ENCODE peak calls at places on chromosomes 13 and 19, in six cellular contexts. K is heart right ventricle, N is psoas muscle, X is Peyer's patch, L is AG04450, E is cardiac muscle cell. P is an unnamed sample.
A peak's percentile ranks its signal among the peaks of the same experiment; 100 is the strongest.

GRCh38 chr13:75378301-75378700 is 103.7 kb downstream of the TBC1D4 start:
- DNase-seq in E (no peak), L (no peak), N (no peak), K (no peak), X (no peak), P (no peak)

GRCh38 chr19:11091343-11092153 is 2.3 kb downstream of the LDLR start:
- DNase-seq in L (peak; percentile 46), E (no peak), N (peak; percentile 59), X (peak; percentile 65), K (no peak), P (no peak)

GRCh38 chr19:17762505-17763229 is 11.4 kb downstream of the FCHO1 start:
- DNase-seq in E (peak; percentile 60), L (no peak), X (no peak), N (no peak), K (no peak), P (peak; percentile 91)

GRCh38 chr13:48559638-48560320 is 26.9 kb upstream of the RCBTB2 start:
- DNase-seq in E (no peak), X (no peak), N (no peak), K (no peak), L (no peak), P (no peak)

GRCh38 chr13:62643799-62644484 is 1228.3 kb upstream of the PCDH20 start:
- DNase-seq in X (no peak), E (no peak), L (no peak), K (no peak), N (no peak), P (no peak)

GRCh38 chr19:31543456-31543855 is 194.2 kb upstream of the TSHZ3 start:
- DNase-seq in L (no peak), E (no peak), K (no peak), X (no peak), N (no peak), P (no peak)

GRCh38 chr19:3443840-3444694 is 36.3 kb downstream of the SMIM24 start:
- DNase-seq in X (no peak), L (no peak), E (peak; percentile 40), K (peak; percentile 71), N (no peak), P (no peak)

GRCh38 chr19:17659996-17660395 is 28.2 kb downstream of the UNC13A start:
- DNase-seq in E (no peak), X (no peak), N (no peak), L (no peak), K (no peak), P (no peak)

GRCh38 chr19:41137056-41137455 is 22.8 kb downstream of the CYP2F1 start:
- DNase-seq in E (no peak), L (no peak), N (no peak), K (no peak), X (no peak), P (no peak)

GRCh38 chr19:15471639-15472101 is 7.3 kb upstream of the RASAL3 start:
- DNase-seq in L (no peak), K (no peak), E (no peak), X (no peak), N (no peak), P (no peak)

GRCh38 chr13:110359840-110360301 is 52.8 kb downstream of the COL4A2 start:
- DNase-seq in K (no peak), N (no peak), E (peak; percentile 87), L (peak; percentile 83), X (no peak), P (no peak)

GRCh38 chr19:56144396-56144795 is 3.3 kb downstream of the ZNF444 start:
- DNase-seq in K (no peak), N (no peak), L (no peak), X (no peak), E (no peak), P (no peak)

GRCh38 chr19:55753401-55753800 is 5.5 kb upstream of the RFPL4A start:
- DNase-seq in E (no peak), K (no peak), L (no peak), X (no peak), N (no peak), P (no peak)

GRCh38 chr19:50839712-50840655 is 6.6 kb upstream of the KLK15 start:
- DNase-seq in N (no peak), E (no peak), L (no peak), X (no peak), K (no peak), P (no peak)

GRCh38 chr19:38206006-38206745 is 17.8 kb downstream of the DPF1 start:
- DNase-seq in N (no peak), K (no peak), E (no peak), L (no peak), X (no peak), P (no peak)

GRCh38 chr13:75785130-75785529 is 149.0 kb downstream of the LMO7 start:
- DNase-seq in N (no peak), X (no peak), E (no peak), K (no peak), L (no peak), P (no peak)

GRCh38 chr13:111036665-111037064 is 78.4 kb upstream of the ARHGEF7 start:
- DNase-seq in E (no peak), N (no peak), X (no peak), K (no peak), L (no peak), P (no peak)

GRCh38 chr13:26968431-26969335 is 202.9 kb downstream of the USP12 start:
- DNase-seq in E (peak; percentile 22), X (peak; percentile 82), N (no peak), K (no peak), L (no peak), P (peak; percentile 89)

GRCh38 chr13:95523598-95523997 is 28.9 kb upstream of the CLDN10 start:
- DNase-seq in K (no peak), N (no peak), X (no peak), L (no peak), E (no peak), P (no peak)

GRCh38 chr13:95530178-95530577 is 22.3 kb upstream of the CLDN10 start:
- DNase-seq in E (no peak), X (no peak), L (no peak), K (no peak), N (no peak), P (peak; percentile 72)

GRCh38 chr13:95533545-95534135 is 18.9 kb upstream of the CLDN10 start:
- DNase-seq in L (no peak), E (no peak), K (no peak), N (no peak), X (peak; percentile 56), P (no peak)

GRCh38 chr13:95524270-95524901 is 28.1 kb upstream of the CLDN10 start:
- DNase-seq in L (no peak), N (no peak), K (no peak), X (no peak), E (no peak), P (no peak)

GRCh38 chr13:95527955-95528354 is 24.6 kb upstream of the CLDN10 start:
- DNase-seq in E (no peak), K (no peak), X (no peak), N (no peak), L (no peak), P (no peak)
- H3K4me3 ChIP-seq in E (no peak overlapping the region), K (no peak overlapping the region), X (no peak overlapping the region), N (no peak overlapping the region), L (no peak overlapping the region), P (no peak overlapping the region)

GRCh38 chr13:85040176-85040660 is 759.0 kb downstream of the SLITRK6 start:
- DNase-seq in X (no peak), K (no peak), E (no peak), N (no peak), L (no peak), P (no peak)
- H3K27ac ChIP-seq in X (no peak overlapping the region), K (no peak overlapping the region), E (no peak overlapping the region), N (no peak overlapping the region), L (no peak overlapping the region), P (no peak overlapping the region)

DNA sequence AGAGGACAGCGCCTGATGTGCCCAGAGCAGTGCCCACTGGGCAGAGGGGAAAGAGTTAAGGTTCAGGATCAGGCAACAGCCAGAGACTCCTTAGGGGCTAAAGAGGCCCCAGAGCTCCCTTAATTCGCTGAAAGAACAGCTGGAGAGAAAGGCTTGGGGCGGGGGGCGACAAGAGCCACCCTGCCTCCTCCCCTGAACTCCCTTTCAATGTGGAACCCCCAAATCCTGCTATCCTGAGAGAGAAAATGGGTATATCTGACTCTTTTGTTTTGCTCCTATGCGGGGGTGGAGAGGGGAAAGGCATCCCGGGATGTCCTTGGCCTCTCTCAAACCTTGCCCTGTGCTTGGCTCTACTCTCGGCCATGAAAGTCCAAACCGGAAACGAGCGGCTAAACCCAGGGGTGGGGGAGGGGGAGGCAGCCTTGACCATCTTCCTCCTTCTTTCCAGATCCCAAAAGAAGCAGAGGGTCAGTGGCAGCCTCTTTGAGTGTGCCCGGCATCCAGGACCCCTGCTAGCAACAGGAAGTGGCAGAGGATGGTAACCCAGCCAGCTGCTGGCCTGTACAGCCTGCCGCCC is 4.7 kb downstream of the PRKACA start:
- DNase-seq in K (peak; percentile 55), E (no peak), L (no peak), X (no peak), N (peak; percentile 79), P (peak; percentile 54)
- H3K4me3 ChIP-seq in K (peak overlapping the region; percentile 41), E (no peak overlapping the region), L (no peak overlapping the region), X (no peak overlapping the region), N (peak overlapping the region; percentile 59), P (peak overlapping the region; percentile 11)

GRCh38 chr19:6393074-6393981 is at the start of gene GTF2F1:
- DNase-seq in E (peak; percentile 97), L (peak; percentile 91), K (peak; percentile 96), N (peak; percentile 98), X (peak; percentile 92), P (peak; percentile 95)

GRCh38 chr19:6393982-6394412 is 1.0 kb upstream of the GTF2F1 start:
- DNase-seq in K (no peak), X (no peak), N (no peak), L (no peak), E (no peak), P (no peak)

GRCh38 chr19:6392219-6393073 is 518 bp downstream of the GTF2F1 start:
- DNase-seq in X (no peak), L (no peak), K (no peak), N (no peak), E (no peak), P (no peak)

GRCh38 chr19:6394831-6395230 is 1.9 kb upstream of the GTF2F1 start:
- DNase-seq in E (no peak), L (no peak), N (no peak), K (no peak), X (no peak), P (no peak)

DNA sequence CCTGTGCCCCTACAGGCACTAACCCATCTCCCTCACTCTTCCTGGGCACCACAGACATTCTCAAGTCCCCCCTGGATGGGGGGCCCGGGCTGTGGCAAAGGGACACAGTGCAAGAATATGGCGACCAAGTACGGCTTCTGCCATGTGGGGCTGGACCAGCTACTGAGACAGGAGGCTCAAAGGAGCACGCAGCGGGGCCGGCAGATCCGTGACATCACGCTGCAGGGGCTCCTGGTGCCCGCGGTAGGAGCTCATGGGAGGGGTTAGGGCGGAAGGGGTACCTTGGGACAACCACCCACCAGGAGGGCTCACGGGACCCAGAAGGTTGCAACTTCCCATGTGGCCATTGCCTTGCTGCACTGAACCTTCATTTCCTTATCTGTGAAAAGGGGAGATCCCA is 3.3 kb upstream of the GTF2F1 start:
- DNase-seq in X (no peak), N (no peak), L (no peak), K (no peak), E (no peak), P (no peak)
- H3K27ac ChIP-seq in X (no peak overlapping the region), N (no peak overlapping the region), L (no peak overlapping the region), K (no peak overlapping the region), E (no peak overlapping the region), P (no peak overlapping the region)